ENCODE peak calls at places on chromosomes 11 and 22, in four cellular contexts. L is psoas muscle, D is cardiac muscle cell, F is Peyer's patch. Q is an unnamed sample.

GRCh38 chr11:1401656-1402221 is 12.0 kb downstream of the BRSK2 start:
- DNase-seq in L (peak; percentile 70), D (peak; percentile 73), F (peak; percentile 68), Q (no peak)

GRCh38 chr11:29336727-29337212 is 680.1 kb downstream of the KCNA4 start:
- DNase-seq in L (no peak), D (peak; percentile 72), F (no peak), Q (no peak)

GRCh38 chr11:69518081-69518950 is 36.9 kb downstream of the LINC01488 start:
- DNase-seq in L (no peak), D (peak; percentile 94), F (no peak), Q (no peak)

GRCh38 chr11:132263231-132263630 is 892.8 kb downstream of the NTM start:
- DNase-seq in L (no peak), D (no peak), F (no peak), Q (no peak)

GRCh38 chr11:6635082-6635932 is 16.1 kb upstream of the TPP1 start:
- DNase-seq in L (peak; percentile 51), D (peak; percentile 70), F (no peak), Q (no peak)

GRCh38 chr11:65435330-65435931 is 12.8 kb downstream of the NEAT1 start:
- DNase-seq in L (no peak), D (no peak), F (no peak), Q (peak; percentile 51)

GRCh38 chr11:66489636-66490035 is 9.4 kb downstream of the DPP3 start:
- DNase-seq in L (no peak), D (no peak), F (no peak), Q (no peak)

GRCh38 chr11:64238076-64238475 is 2.8 kb upstream of the FKBP2 start:
- DNase-seq in L (no peak), D (no peak), F (no peak), Q (no peak)

GRCh38 chr11:65362320-65362931 is 7.9 kb downstream of the TIGD3 start:
- DNase-seq in L (no peak), D (no peak), F (no peak), Q (no peak)

GRCh38 chr11:34148504-34149165 is 43.2 kb downstream of the NAT10 start:
- DNase-seq in L (no peak), D (no peak), F (no peak), Q (no peak)

GRCh38 chr11:2443881-2444300 is 423 bp downstream of the TRPM5 start:
- DNase-seq in L (no peak), D (no peak), F (peak; percentile 69), Q (no peak)

GRCh38 chr11:628056-628455 is 1.1 kb upstream of the SCT start:
- DNase-seq in L (no peak), D (no peak), F (peak; percentile 44), Q (no peak)

GRCh38 chr11:31782243-31782642 is 28.9 kb downstream of the PAX6 start:
- DNase-seq in L (no peak), D (no peak), F (no peak), Q (no peak)

GRCh38 chr11:85627332-85627997 is at the start of gene DLG2:
- DNase-seq in L (no peak), D (peak; percentile 41), F (no peak), Q (no peak)

GRCh38 chr22:42343551-42344081 is 73.2 kb upstream of the TCF20 start:
- DNase-seq in L (no peak), D (no peak), F (no peak), Q (no peak)

GRCh38 chr22:44493206-44493605 is 4.8 kb downstream of the RTL6 start:
- DNase-seq in L (no peak), D (no peak), F (no peak), Q (no peak)

GRCh38 chr11:73233211-73233610 is 15.1 kb downstream of the P2RY2 start:
- DNase-seq in L (no peak), D (no peak), F (peak; percentile 34), Q (no peak)
- TF ChIP-seq CTCF in L (no peak), D (no peak), F (no peak), Q (no peak)

GRCh38 chr22:37167981-37168647 is 18.4 kb upstream of the IL2RB start:
- DNase-seq in L (no peak), D (no peak), F (no peak), Q (no peak)

GRCh38 chr22:37165940-37166674 is 16.4 kb upstream of the IL2RB start:
- DNase-seq in L (no peak), D (no peak), F (no peak), Q (no peak)

GRCh38 chr22:37169412-37169811 is 18.6 kb downstream of the C1QTNF6 start:
- DNase-seq in L (no peak), D (no peak), F (no peak), Q (no peak)

GRCh38 chr22:37166675-37167066 is 17.0 kb upstream of the IL2RB start:
- DNase-seq in L (peak; percentile 87), D (peak; percentile 80), F (peak; percentile 89), Q (peak; percentile 89)

DNA sequence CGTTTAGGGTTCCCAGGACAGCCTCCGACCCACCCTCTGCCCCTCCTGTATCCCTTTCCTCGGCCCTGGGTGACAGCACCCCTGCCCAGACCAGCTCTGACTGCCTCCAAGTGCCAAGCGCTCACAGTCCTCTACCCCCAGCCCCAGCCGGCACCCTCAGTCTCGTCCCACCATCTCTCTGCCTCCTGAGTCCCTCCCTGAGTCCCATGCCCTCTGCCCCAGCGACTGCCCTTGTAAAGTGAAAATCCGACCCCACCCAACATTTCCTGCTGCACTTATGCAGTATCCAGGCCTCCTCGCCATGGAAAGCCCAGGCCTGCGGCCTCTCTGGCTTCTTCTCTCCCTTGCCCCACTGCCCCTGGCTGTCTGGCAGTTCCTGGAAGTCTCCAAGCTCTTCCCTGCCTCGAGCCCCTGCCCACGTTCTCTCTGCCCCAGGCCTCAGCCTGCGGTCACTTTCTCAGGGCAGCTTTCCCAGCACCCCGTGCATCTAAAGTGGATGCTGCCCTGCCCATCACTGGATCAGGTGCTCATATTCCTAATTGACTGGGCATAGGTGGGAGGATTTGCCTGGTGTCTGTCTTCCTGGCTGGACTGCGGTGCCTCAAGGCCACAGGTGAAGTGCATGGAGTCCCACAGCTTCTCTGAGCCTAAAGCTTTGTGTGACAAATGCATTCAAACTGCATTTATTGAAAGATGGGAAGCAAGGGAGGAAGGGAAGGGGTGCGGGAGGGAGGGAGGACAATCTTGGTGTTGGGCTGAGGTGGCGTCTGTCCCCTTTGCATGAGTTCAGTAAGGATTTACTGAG is 17.7 kb upstream of the IL2RB start:
- DNase-seq in L (no peak), D (no peak), F (peak; percentile 48), Q (no peak)
- H3K27ac ChIP-seq in L (peak overlapping the region; percentile 3), D (no peak overlapping the region), F (peak overlapping the region; percentile 33), Q (peak overlapping the region; percentile 25)

GRCh38 chr22:48535868-48536690 is 1291.6 kb downstream of the BRD1 start:
- DNase-seq in L (no peak), D (no peak), F (no peak), Q (no peak)
- H3K9me3 ChIP-seq in L (no peaks in the 10 kb centered on the region), D (no peaks in the 10 kb centered on the region), F (no peaks in the 10 kb centered on the region), Q (no peaks in the 10 kb centered on the region)

DNA sequence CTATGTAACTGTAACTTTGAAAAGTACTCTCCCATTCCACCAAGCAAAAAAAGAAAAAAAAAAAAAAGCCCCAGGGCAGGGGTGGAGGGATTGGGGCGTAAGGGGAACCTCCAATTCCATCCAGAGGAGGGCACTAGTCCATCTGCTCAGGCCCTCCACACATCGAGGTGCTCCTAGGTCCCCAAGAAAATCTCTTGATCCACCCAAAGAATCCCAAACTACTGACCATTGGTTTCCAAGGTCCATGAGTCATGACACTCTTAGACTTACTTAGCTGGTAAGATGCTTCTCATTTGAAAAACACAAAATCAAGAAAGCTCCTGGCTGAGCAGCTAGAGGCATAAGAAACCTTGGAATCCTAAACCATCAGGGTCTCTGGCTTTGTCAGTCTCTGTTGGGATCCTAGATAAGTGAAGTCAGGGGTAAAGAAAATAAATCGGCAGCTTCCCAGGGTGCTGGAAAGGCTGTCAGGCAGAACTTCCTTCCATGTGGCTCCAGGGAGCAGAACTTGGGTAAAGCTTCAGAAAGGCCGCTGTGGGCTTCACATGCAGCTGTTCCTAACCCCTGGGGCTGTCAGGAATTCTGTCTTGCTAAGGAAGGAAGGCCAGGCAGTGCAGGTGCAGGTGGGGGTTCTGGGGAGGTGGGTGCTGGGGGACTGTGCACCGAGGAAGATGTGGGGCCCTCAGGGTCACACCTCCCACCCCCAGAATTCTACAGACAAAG is 49.4 kb upstream of the ADA2 start:
- DNase-seq in L (no peak), D (no peak), F (no peak), Q (no peak)
- TF ChIP-seq CTCF in L (peak; percentile 16), D (peak; percentile 12), F (no peak), Q (no peak)

GRCh38 chr22:46055851-46056168 is 78.8 kb upstream of the WNT7B start:
- DNase-seq in L (no peak), D (no peak), F (no peak), Q (no peak)
- H3K27ac ChIP-seq in L (peak overlapping the region; percentile 99), D (no peak overlapping the region), F (peak overlapping the region; percentile 98), Q (peak overlapping the region; percentile 100)

DNA sequence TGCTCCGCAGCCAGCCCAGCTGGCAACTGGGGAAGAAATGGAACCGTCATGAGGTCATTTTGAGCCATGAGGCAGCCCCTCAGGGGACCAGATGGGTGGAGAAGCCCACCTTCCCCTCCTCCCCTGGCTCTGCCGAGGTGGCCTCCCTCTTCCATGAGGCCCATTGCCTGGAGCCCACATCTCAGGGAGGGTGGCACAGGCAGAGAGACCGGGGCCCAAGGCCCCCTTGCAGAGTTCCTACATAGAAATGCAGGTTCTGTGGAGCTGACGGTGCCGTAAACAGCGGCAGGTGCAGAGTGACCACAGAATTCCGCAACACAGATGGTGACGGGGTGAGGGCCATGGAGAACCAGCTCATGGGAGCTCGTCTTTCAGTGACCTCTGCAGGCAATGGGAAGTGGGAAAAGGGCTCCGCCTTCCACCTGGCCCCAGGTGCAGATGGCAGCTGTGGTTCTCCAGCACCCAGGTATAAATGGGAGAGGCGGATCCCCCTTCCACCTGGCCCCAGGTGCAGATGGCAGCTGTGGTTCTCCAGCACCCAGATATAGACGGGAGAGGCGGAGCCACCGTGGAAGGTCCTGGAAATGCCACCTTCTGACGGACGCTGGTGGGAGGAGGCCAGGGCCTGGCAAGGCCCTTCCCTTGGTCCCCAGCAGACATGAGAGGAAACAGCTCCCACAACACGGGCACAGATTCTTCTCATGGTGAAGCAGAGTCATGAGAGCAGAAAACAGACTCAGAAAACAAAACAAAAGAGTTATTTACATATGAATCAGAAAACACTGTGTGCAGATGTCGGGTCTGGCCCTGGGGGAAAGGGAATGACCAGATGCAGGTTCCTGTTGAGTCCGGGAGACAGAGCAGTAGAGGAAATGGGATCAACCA is 765.3 kb downstream of the BRD1 start:
- DNase-seq in L (no peak), D (no peak), F (peak; percentile 43), Q (no peak)
- H3K9me3 ChIP-seq in L (no peaks in the 10 kb centered on the region), D (no peaks in the 10 kb centered on the region), F (no peaks in the 10 kb centered on the region), Q (no peaks in the 10 kb centered on the region)

GRCh38 chr11:61955031-61955415 is 4.9 kb downstream of the BEST1 start:
- DNase-seq in L (peak; percentile 71), D (peak; percentile 93), F (no peak), Q (peak; percentile 83)
- TF ChIP-seq CTCF in L (no peak), D (peak; percentile 34), F (no peak), Q (no peak)